ENCODE peak calls at places on chromosomes 1 and 21, in six cellular contexts. L is CD4-positive, alpha-beta memory T cell; B is tibial artery; H is PC-3; P is fibroblast of lung; V is small intestine. Y is an unnamed sample.
A peak's percentile ranks its signal among the peaks of the same experiment; 100 is the strongest.

GRCh38 chr1:39272791-39273071 is 68.2 kb downstream of the MACF1 start:
- DNase-seq in P (no peak), B (no peak), L (no peak), H (no peak), V (no peak), Y (no peak)

GRCh38 chr1:2575801-2576663 is 10.5 kb upstream of the PRXL2B start:
- DNase-seq in H (no peak), P (no peak), B (no peak), L (peak; percentile 28), V (peak; percentile 99), Y (no peak)

GRCh38 chr21:38244885-38245869 is 11.6 kb upstream of the KCNJ15 start:
- DNase-seq in V (peak; percentile 52), B (no peak), L (peak; percentile 66), P (peak; percentile 82), H (peak; percentile 83), Y (no peak)

GRCh38 chr1:24996983-24997893 is 67.2 kb upstream of the RUNX3 start:
- DNase-seq in V (peak; percentile 58), P (no peak), B (no peak), L (no peak), H (no peak), Y (no peak)

GRCh38 chr1:151058682-151059341 is 610 bp downstream of the CDC42SE1 start:
- DNase-seq in H (peak; percentile 92), P (peak; percentile 27), B (no peak), L (no peak), V (peak; percentile 36), Y (no peak)

GRCh38 chr21:42002421-42002958 is 7.7 kb downstream of the ZBTB21 start:
- DNase-seq in B (no peak), V (no peak), P (peak; percentile 72), H (peak; percentile 89), L (peak; percentile 84), Y (no peak)

GRCh38 chr1:6358757-6359567 is 34.6 kb downstream of the ACOT7 start:
- DNase-seq in V (peak; percentile 54), B (no peak), L (peak; percentile 86), H (no peak), P (peak; percentile 79), Y (no peak)

GRCh38 chr1:203351037-203351625 is at the start of gene FMOD:
- DNase-seq in H (no peak), L (no peak), V (peak; percentile 33), P (peak; percentile 72), B (peak; percentile 73), Y (peak; percentile 48)

GRCh38 chr1:231216515-231216914 is 24.5 kb upstream of the GNPAT start:
- DNase-seq in V (peak; percentile 80), B (no peak), L (no peak), H (no peak), P (no peak), Y (no peak)

GRCh38 chr21:42389449-42389835 is 6.4 kb downstream of the TMPRSS3 start:
- DNase-seq in H (peak; percentile 80), B (no peak), L (no peak), P (no peak), V (peak; percentile 41), Y (no peak)

GRCh38 chr1:23224721-23225648 is 7.7 kb upstream of the HTR1D start:
- DNase-seq in H (no peak), P (peak; percentile 39), V (peak; percentile 98), L (no peak), B (no peak), Y (no peak)

GRCh38 chr1:162016616-162017015 is 7.1 kb downstream of the OLFML2B start:
- DNase-seq in B (no peak), V (no peak), L (no peak), H (peak; percentile 67), P (no peak), Y (no peak)

GRCh38 chr1:231731262-231731661 is 104.7 kb downstream of the DISC1 start:
- DNase-seq in H (no peak), V (no peak), B (no peak), L (no peak), P (no peak), Y (no peak)

GRCh38 chr1:244778356-244778755 is 57.1 kb upstream of the COX20 start:
- DNase-seq in B (no peak), P (peak; percentile 70), H (peak; percentile 95), V (no peak), L (no peak), Y (no peak)

GRCh38 chr1:147676306-147677085 is 6.2 kb upstream of the ACP6 start:
- DNase-seq in L (no peak), H (peak; percentile 95), P (peak; percentile 74), V (no peak), B (no peak), Y (no peak)

GRCh38 chr1:1899266-1899966 is 8.5 kb upstream of the GNB1 start:
- DNase-seq in V (no peak), H (peak; percentile 34), B (no peak), L (no peak), P (no peak), Y (no peak)

GRCh38 chr1:203306970-203307541 is 1.7 kb downstream of the BTG2 start:
- DNase-seq in H (no peak), L (peak; percentile 65), B (peak; percentile 44), P (no peak), V (no peak), Y (no peak)

GRCh38 chr1:226979115-226979516 is 39.0 kb downstream of the COQ8A start:
- DNase-seq in B (no peak), H (no peak), V (no peak), P (no peak), L (no peak), Y (no peak)

GRCh38 chr1:218171302-218171893 is 113.7 kb upstream of the RRP15 start:
- DNase-seq in L (no peak), V (peak; percentile 48), B (no peak), P (peak; percentile 69), H (peak; percentile 87), Y (no peak)

GRCh38 chr1:223177681-223178080 is 34.6 kb upstream of the TLR5 start:
- DNase-seq in V (peak; percentile 18), L (no peak), P (no peak), H (no peak), B (peak; percentile 55), Y (no peak)

GRCh38 chr1:204314893-204315735 is 44.6 kb downstream of the PLEKHA6 start:
- DNase-seq in B (no peak), V (no peak), L (no peak), H (no peak), P (no peak), Y (no peak)

GRCh38 chr1:180863158-180863775 is 49.4 kb upstream of the KIAA1614 start:
- DNase-seq in L (no peak), V (peak; percentile 62), B (no peak), P (peak; percentile 73), H (peak; percentile 71), Y (no peak)

DNA sequence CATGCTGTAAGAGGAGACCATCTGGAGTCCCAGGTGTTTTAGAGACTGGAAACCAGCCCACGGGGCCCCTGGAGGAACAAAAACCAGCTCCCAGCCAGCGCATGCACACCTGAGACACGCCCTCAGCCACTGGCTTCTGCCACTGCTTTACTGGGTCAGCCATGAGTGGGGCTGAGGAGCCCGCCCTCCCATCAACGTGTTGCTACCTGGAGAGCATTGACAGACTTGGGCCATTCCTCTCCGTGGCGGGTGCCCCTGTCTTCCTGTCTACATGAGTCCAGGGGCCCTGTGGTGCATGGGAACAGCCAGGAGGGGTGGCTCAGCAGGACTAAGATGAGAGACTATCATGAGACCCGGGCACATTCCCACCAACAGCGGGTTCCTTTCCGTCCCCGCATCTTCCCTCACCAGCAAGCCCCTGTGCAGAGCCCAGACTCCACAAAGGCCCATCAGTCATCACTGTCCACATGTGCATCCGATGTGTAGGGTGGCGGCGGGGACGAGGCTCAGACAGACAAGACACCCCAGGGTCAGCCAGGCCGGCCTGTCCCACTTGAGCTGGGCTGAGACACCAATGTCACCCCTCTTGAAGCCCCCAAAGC is 45.4 kb upstream of the POFUT2 start:
- DNase-seq in P (no peak), B (no peak), V (no peak), H (no peak), L (no peak), Y (no peak)
- H3K4me1 ChIP-seq in P (peaks cover 12% of the 10 kb centered on the region), B (peaks cover 47% of the 10 kb centered on the region), V (no peaks in the 10 kb centered on the region), H (peaks cover 25% of the 10 kb centered on the region), L (no peaks in the 10 kb centered on the region), Y (peaks cover 28% of the 10 kb centered on the region)

DNA sequence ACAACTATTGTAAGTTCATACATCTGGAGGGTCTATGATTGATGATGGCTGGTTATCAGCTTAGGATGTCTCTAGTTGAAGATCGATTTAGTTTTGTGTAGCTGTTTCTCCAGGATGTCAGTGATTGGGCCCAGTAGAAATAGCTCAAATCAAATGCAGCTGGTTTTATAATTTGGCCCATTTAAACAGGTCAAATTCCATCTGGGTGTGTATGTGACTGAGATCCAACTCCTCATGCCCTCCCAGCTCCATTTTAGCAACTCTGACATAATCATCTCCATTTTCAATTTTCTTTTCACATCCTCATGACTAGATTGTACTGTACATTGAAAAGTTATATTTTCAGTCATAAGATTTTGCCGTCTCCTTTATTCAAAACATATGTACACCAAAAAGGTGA is 99.2 kb downstream of the TPR start:
- DNase-seq in B (no peak), P (no peak), H (no peak), V (no peak), L (no peak), Y (no peak)
- H3K4me3 ChIP-seq in B (no peak overlapping the region), P (no peak overlapping the region), H (no peak overlapping the region), V (no peak overlapping the region), L (no peak overlapping the region), Y (no peak overlapping the region)

DNA sequence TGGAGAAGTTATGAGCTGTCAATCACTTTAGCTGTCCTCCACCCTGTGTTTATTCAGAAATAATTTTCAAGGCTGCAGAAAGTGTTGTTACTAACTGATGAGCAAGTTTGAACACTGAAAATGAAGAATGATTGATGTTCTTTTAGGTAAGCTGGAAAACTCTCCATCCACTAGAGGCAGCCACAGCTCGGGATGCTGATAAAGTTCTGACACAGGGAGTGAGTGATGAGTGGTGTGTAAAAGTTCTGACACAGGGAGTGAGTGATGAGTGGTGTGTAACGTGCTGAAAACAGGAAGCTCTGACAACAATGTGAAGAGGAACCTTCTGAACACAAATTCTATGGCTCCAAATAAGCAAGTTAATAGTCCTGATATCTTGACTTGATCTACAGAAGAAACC is 197.5 kb upstream of the PTBP2 start:
- DNase-seq in H (peak; percentile 3), B (no peak), P (no peak), L (no peak), V (no peak), Y (no peak)
- H3K4me1 ChIP-seq in H (peaks cover 11% of the 10 kb centered on the region), B (peaks cover 15% of the 10 kb centered on the region), P (peaks cover 3% of the 10 kb centered on the region), L (no peaks in the 10 kb centered on the region), V (no peaks in the 10 kb centered on the region), Y (no peaks in the 10 kb centered on the region)

GRCh38 chr21:46399686-46400085 is 59.0 kb upstream of the DIP2A start:
- DNase-seq in P (no peak), L (no peak), V (peak; percentile 64), B (no peak), H (no peak), Y (no peak)

GRCh38 chr21:46399129-46399528 is 59.6 kb upstream of the DIP2A start:
- DNase-seq in P (no peak), V (no peak), H (no peak), B (no peak), L (no peak), Y (no peak)

GRCh38 chr21:46401186-46401910 is 57.3 kb upstream of the DIP2A start:
- DNase-seq in P (no peak), H (no peak), B (no peak), V (no peak), L (no peak), Y (no peak)

GRCh38 chr21:46404306-46404705 is 54.4 kb upstream of the DIP2A start:
- DNase-seq in B (no peak), H (no peak), L (no peak), P (no peak), V (no peak), Y (no peak)

DNA sequence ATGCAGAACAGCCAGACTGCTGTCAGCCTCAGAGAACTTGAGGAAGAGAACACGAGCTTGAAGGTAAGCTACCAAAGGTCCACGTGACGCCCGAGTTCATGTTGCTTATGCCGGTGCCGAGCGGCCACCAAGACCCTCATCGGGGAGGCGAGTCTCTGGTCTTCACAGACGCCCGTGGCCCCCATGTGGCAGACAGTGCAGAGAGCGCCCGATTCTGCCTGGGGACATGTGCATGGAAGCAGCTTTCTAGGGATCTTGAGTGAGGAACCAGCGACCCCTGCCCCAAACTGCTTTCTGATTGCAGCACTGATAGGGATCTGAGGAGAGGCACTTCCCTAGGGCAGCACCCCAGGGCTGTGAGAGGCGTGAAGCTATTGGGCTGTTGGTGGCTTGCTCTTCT is 56.3 kb upstream of the DIP2A start:
- DNase-seq in B (no peak), V (no peak), L (no peak), P (no peak), H (no peak), Y (no peak)
- H3K4me3 ChIP-seq in B (no peak overlapping the region), V (no peak overlapping the region), L (no peak overlapping the region), P (no peak overlapping the region), H (no peak overlapping the region), Y (no peak overlapping the region)